ENCODE peak calls at places on chromosomes 6 and 20, in six cellular contexts. One of them, this sample, is unnamed.

GRCh38 chr20:25553819-25554296 is 31.5 kb downstream of the NINL start:
- DNase-seq in testis: peak; percentile 69
- DNase-seq in HL-60: no peak
- DNase-seq in AG04450: no peak
- DNase-seq in lung: no peak
- DNase-seq in astrocyte of the spinal cord: peak; percentile 58
- DNase-seq in this sample: no peak

GRCh38 chr6:29925341-29926080 is 16.8 kb upstream of the HLA-A start:
- DNase-seq in lung: no peak
- DNase-seq in astrocyte of the spinal cord: no peak
- DNase-seq in AG04450: no peak
- DNase-seq in HL-60: no peak
- DNase-seq in testis: no peak
- DNase-seq in this sample: no peak

GRCh38 chr6:10721850-10722569 is 860 bp upstream of the TMEM14C start:
- DNase-seq in astrocyte of the spinal cord: no peak
- DNase-seq in testis: no peak
- DNase-seq in lung: no peak
- DNase-seq in AG04450: no peak
- DNase-seq in HL-60: no peak
- DNase-seq in this sample: no peak

GRCh38 chr6:156699017-156699421 is 78.2 kb upstream of the ARID1B start:
- DNase-seq in testis: no peak
- DNase-seq in astrocyte of the spinal cord: peak; percentile 82
- DNase-seq in HL-60: no peak
- DNase-seq in lung: no peak
- DNase-seq in AG04450: no peak
- DNase-seq in this sample: no peak

GRCh38 chr20:48683467-48684175 is 144.2 kb downstream of the PREX1 start:
- DNase-seq in HL-60: no peak
- DNase-seq in lung: no peak
- DNase-seq in AG04450: no peak
- DNase-seq in astrocyte of the spinal cord: no peak
- DNase-seq in testis: no peak
- DNase-seq in this sample: no peak

GRCh38 chr20:430091-430999 is 22.2 kb downstream of the RBCK1 start:
- DNase-seq in lung: no peak
- DNase-seq in HL-60: no peak
- DNase-seq in testis: no peak
- DNase-seq in AG04450: no peak
- DNase-seq in astrocyte of the spinal cord: no peak
- DNase-seq in this sample: no peak

GRCh38 chr20:10876558-10876957 is 202.8 kb upstream of the JAG1 start:
- DNase-seq in astrocyte of the spinal cord: no peak
- DNase-seq in AG04450: no peak
- DNase-seq in HL-60: no peak
- DNase-seq in testis: no peak
- DNase-seq in lung: no peak
- DNase-seq in this sample: no peak

GRCh38 chr6:73030257-73030656 is 195.0 kb downstream of the KHDC1L start:
- DNase-seq in AG04450: no peak
- DNase-seq in lung: no peak
- DNase-seq in astrocyte of the spinal cord: no peak
- DNase-seq in HL-60: no peak
- DNase-seq in testis: no peak
- DNase-seq in this sample: no peak

GRCh38 chr6:123489589-123489988 is 147.2 kb downstream of the TRDN start:
- DNase-seq in HL-60: no peak
- DNase-seq in lung: no peak
- DNase-seq in testis: no peak
- DNase-seq in astrocyte of the spinal cord: no peak
- DNase-seq in AG04450: no peak
- DNase-seq in this sample: no peak

GRCh38 chr20:63270606-63271325 is 1.8 kb upstream of the ARFGAP1 start:
- DNase-seq in astrocyte of the spinal cord: no peak
- DNase-seq in HL-60: no peak
- DNase-seq in testis: no peak
- DNase-seq in AG04450: no peak
- DNase-seq in lung: no peak
- DNase-seq in this sample: no peak

GRCh38 chr6:107970255-107970654 is 12.2 kb upstream of the SEC63 start:
- DNase-seq in HL-60: no peak
- DNase-seq in testis: no peak
- DNase-seq in lung: no peak
- DNase-seq in astrocyte of the spinal cord: no peak
- DNase-seq in AG04450: no peak
- DNase-seq in this sample: no peak

GRCh38 chr20:37699202-37699601 is 5.4 kb downstream of the CTNNBL1 start:
- DNase-seq in testis: no peak
- DNase-seq in AG04450: no peak
- DNase-seq in astrocyte of the spinal cord: peak; percentile 5
- DNase-seq in lung: no peak
- DNase-seq in HL-60: no peak
- DNase-seq in this sample: no peak

GRCh38 chr20:33908351-33908750 is 85.4 kb upstream of the RALY start:
- DNase-seq in HL-60: no peak
- DNase-seq in testis: no peak
- DNase-seq in AG04450: no peak
- DNase-seq in lung: no peak
- DNase-seq in astrocyte of the spinal cord: no peak
- DNase-seq in this sample: no peak

GRCh38 chr6:33692760-33693158 is 18.7 kb downstream of the UQCC2 start:
- DNase-seq in AG04450: no peak
- DNase-seq in testis: peak; percentile 45
- DNase-seq in astrocyte of the spinal cord: no peak
- DNase-seq in HL-60: peak; percentile 76
- DNase-seq in lung: no peak
- DNase-seq in this sample: no peak

GRCh38 chr20:37316775-37317170 is 27.3 kb downstream of the MANBAL start:
- DNase-seq in astrocyte of the spinal cord: no peak
- DNase-seq in AG04450: no peak
- DNase-seq in lung: no peak
- DNase-seq in HL-60: no peak
- DNase-seq in testis: no peak
- DNase-seq in this sample: no peak

GRCh38 chr6:2792330-2792729 is 27.1 kb downstream of the WRNIP1 start:
- DNase-seq in astrocyte of the spinal cord: peak; percentile 14
- DNase-seq in lung: no peak
- DNase-seq in AG04450: no peak
- DNase-seq in testis: no peak
- DNase-seq in HL-60: no peak
- DNase-seq in this sample: no peak

GRCh38 chr20:34525709-34526416 is 9.6 kb downstream of the DYNLRB1 start:
- DNase-seq in lung: peak; percentile 86
- DNase-seq in AG04450: peak; percentile 99
- DNase-seq in testis: peak; percentile 87
- DNase-seq in astrocyte of the spinal cord: peak; percentile 97
- DNase-seq in HL-60: peak; percentile 10
- DNase-seq in this sample: peak; percentile 90

GRCh38 chr6:27889628-27890315 is 22.4 kb downstream of the OR2B2 start:
- DNase-seq in lung: no peak
- DNase-seq in astrocyte of the spinal cord: no peak
- DNase-seq in testis: no peak
- DNase-seq in HL-60: no peak
- DNase-seq in AG04450: no peak
- DNase-seq in this sample: no peak

GRCh38 chr6:11918739-11919605 is 93.1 kb upstream of the HIVEP1 start:
- DNase-seq in testis: no peak
- DNase-seq in HL-60: no peak
- DNase-seq in lung: no peak
- DNase-seq in AG04450: no peak
- DNase-seq in astrocyte of the spinal cord: peak; percentile 8
- DNase-seq in this sample: no peak

GRCh38 chr6:11920566-11920965 is 91.5 kb upstream of the HIVEP1 start:
- DNase-seq in testis: no peak
- DNase-seq in astrocyte of the spinal cord: no peak
- DNase-seq in HL-60: no peak
- DNase-seq in lung: no peak
- DNase-seq in AG04450: no peak
- DNase-seq in this sample: no peak

GRCh38 chr6:11921017-11921438 is 91.1 kb upstream of the HIVEP1 start:
- DNase-seq in astrocyte of the spinal cord: peak; percentile 91
- DNase-seq in AG04450: peak; percentile 66
- DNase-seq in testis: no peak
- DNase-seq in HL-60: no peak
- DNase-seq in lung: no peak
- DNase-seq in this sample: peak; percentile 83

GRCh38 chr6:11918021-11918738 is 93.9 kb upstream of the HIVEP1 start:
- DNase-seq in lung: no peak
- DNase-seq in HL-60: no peak
- DNase-seq in astrocyte of the spinal cord: peak; percentile 88
- DNase-seq in AG04450: peak; percentile 29
- DNase-seq in testis: no peak
- DNase-seq in this sample: no peak

GRCh38 chr6:11919771-11920440 is 92.2 kb upstream of the HIVEP1 start:
- DNase-seq in testis: no peak
- DNase-seq in HL-60: no peak
- DNase-seq in astrocyte of the spinal cord: no peak
- DNase-seq in AG04450: no peak
- DNase-seq in lung: no peak
- DNase-seq in this sample: no peak
- H3K4me3 ChIP-seq in testis: no peak overlapping the region
- H3K4me3 ChIP-seq in HL-60: no peak overlapping the region
- H3K4me3 ChIP-seq in astrocyte of the spinal cord: no peak overlapping the region
- H3K4me3 ChIP-seq in AG04450: no peak overlapping the region
- H3K4me3 ChIP-seq in lung: no peak overlapping the region
- H3K4me3 ChIP-seq in this sample: no peak overlapping the region

DNA sequence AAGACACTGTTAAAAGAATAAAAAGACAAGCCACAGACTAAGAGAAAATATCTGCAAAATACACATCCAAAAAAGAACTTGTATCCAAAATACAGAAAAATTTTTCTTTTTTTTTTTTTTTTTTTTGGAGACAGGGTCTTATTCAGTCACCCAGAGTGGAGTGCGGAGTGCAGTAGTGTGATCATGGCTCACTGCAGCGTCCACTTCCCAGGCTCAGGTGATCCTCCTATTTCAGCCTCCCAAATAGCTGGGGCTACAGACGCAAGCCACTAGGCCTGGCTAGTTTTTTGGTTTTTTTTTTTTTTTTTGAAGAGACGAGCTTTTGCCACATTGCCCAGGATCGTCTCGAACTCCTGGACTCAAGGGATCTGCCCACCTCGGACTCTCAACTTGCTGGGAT is 3.1 kb downstream of the ZUP1 start:
- DNase-seq in lung: no peak
- DNase-seq in HL-60: no peak
- DNase-seq in testis: no peak
- DNase-seq in astrocyte of the spinal cord: no peak
- DNase-seq in AG04450: no peak
- DNase-seq in this sample: no peak
- H3K4me3 ChIP-seq in lung: no peak overlapping the region
- H3K4me3 ChIP-seq in HL-60: peak overlapping the region; percentile 27
- H3K4me3 ChIP-seq in testis: no peak overlapping the region
- H3K4me3 ChIP-seq in astrocyte of the spinal cord: no peak overlapping the region
- H3K4me3 ChIP-seq in AG04450: peak overlapping the region; percentile 23
- H3K4me3 ChIP-seq in this sample: no peak overlapping the region

DNA sequence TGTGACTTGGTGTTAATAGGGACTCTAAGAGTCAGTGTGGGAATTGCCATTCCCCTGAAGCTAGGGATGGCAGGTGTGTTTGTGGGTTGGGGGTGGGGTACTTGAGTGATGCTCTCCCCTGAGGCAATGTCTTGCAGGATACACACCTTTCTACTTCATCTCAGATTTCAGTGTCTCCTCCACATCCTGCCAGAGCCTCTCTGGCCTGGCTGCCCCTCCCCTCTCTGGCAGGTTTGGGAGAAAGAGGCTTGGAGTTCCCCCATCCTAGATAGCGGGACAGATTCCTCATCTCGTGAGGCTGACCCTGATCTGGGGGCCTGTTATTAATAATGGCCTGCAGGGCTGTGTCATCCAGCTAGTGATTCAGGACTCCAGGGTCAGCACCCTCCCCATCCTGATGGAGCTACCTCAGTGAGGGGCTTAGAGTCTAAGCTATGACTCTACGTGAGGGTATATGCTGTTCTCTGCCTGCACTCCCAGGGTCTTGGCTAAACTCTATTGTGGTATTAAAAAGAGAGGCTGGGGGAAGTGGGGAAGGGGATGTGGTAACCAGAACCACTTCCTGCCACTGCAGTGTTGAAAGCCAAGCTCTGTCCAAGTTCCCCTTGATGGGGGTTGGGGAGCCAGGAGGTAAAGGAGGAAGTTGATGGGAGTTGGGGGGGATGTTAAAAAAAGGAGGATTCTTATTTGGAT is 3.7 kb upstream of the MMP9 start:
- DNase-seq in testis: no peak
- DNase-seq in astrocyte of the spinal cord: no peak
- DNase-seq in HL-60: peak; percentile 97
- DNase-seq in AG04450: no peak
- DNase-seq in lung: no peak
- DNase-seq in this sample: no peak
- H3K4me3 ChIP-seq in testis: no peak overlapping the region
- H3K4me3 ChIP-seq in astrocyte of the spinal cord: no peak overlapping the region
- H3K4me3 ChIP-seq in HL-60: no peak overlapping the region
- H3K4me3 ChIP-seq in AG04450: no peak overlapping the region
- H3K4me3 ChIP-seq in lung: no peak overlapping the region
- H3K4me3 ChIP-seq in this sample: no peak overlapping the region

GRCh38 chr20:41063442-41063841 is 34.8 kb downstream of the TOP1 start:
- DNase-seq in astrocyte of the spinal cord: no peak
- DNase-seq in lung: no peak
- DNase-seq in AG04450: no peak
- DNase-seq in HL-60: no peak
- DNase-seq in testis: no peak
- DNase-seq in this sample: no peak

GRCh38 chr20:41061155-41061554 is 32.5 kb downstream of the TOP1 start:
- DNase-seq in AG04450: no peak
- DNase-seq in astrocyte of the spinal cord: no peak
- DNase-seq in testis: no peak
- DNase-seq in lung: no peak
- DNase-seq in HL-60: no peak
- DNase-seq in this sample: no peak

GRCh38 chr20:41065716-41066115 is 37.1 kb downstream of the TOP1 start:
- DNase-seq in astrocyte of the spinal cord: no peak
- DNase-seq in lung: no peak
- DNase-seq in HL-60: no peak
- DNase-seq in AG04450: no peak
- DNase-seq in testis: no peak
- DNase-seq in this sample: no peak

GRCh38 chr20:41059236-41059635 is 30.6 kb downstream of the TOP1 start:
- DNase-seq in HL-60: no peak
- DNase-seq in testis: no peak
- DNase-seq in lung: no peak
- DNase-seq in astrocyte of the spinal cord: no peak
- DNase-seq in AG04450: no peak
- DNase-seq in this sample: no peak

DNA sequence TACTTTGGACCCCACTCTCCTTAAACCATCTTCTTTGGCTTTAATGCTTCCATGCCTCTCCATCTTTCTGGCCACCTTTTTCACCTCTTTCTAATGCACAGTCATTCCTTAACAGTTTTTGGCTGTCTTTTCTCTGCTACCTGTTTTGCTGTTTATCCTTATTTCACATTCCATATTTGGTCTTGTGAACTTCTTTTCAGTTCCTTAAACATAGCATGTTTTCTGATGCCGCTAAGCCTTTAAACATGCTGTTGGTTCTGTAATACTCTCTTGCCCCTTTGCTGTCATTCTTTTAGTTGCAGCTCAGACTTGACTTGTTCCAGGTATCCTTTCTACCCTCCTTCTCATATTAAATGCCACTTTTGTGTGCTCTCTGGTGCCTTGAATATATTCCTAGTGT is 35.8 kb downstream of the TOP1 start:
- DNase-seq in HL-60: no peak
- DNase-seq in AG04450: no peak
- DNase-seq in astrocyte of the spinal cord: no peak
- DNase-seq in testis: no peak
- DNase-seq in lung: no peak
- DNase-seq in this sample: no peak
- H3K4me3 ChIP-seq in HL-60: no peak overlapping the region
- H3K4me3 ChIP-seq in AG04450: no peak overlapping the region
- H3K4me3 ChIP-seq in astrocyte of the spinal cord: no peak overlapping the region
- H3K4me3 ChIP-seq in testis: no peak overlapping the region
- H3K4me3 ChIP-seq in lung: no peak overlapping the region
- H3K4me3 ChIP-seq in this sample: no peak overlapping the region

GRCh38 chr20:46562373-46563169 is 12.1 kb upstream of the OCSTAMP start:
- DNase-seq in lung: peak; percentile 71
- DNase-seq in astrocyte of the spinal cord: peak; percentile 47
- DNase-seq in testis: peak; percentile 90
- DNase-seq in AG04450: no peak
- DNase-seq in HL-60: peak; percentile 68
- DNase-seq in this sample: peak; percentile 89
- H3K4me3 ChIP-seq in lung: no peak overlapping the region
- H3K4me3 ChIP-seq in astrocyte of the spinal cord: peak overlapping the region; percentile 12
- H3K4me3 ChIP-seq in testis: peak overlapping the region; percentile 19
- H3K4me3 ChIP-seq in AG04450: peak overlapping the region; percentile 41
- H3K4me3 ChIP-seq in HL-60: peak overlapping the region; percentile 39
- H3K4me3 ChIP-seq in this sample: peak overlapping the region; percentile 18